ENCODE peak calls at places on chromosomes 13 and 19, in ten cellular contexts. G is fibroblast of mammary gland, T is endothelial cell, A is left lung, Y is thoracic aorta, U is right atrium auricular region, I is heart right ventricle, J is HL-60, H is left ventricle myocardium inferior, L is mammary epithelial cell. E is an unnamed sample.

GRCh38 chr13:31276386-31276785 is 76.6 kb downstream of the B3GLCT start:
- DNase-seq in G (no peak), T (no peak), A (no peak), Y (no peak), U (no peak), I (no peak), J (no peak), H (no peak), L (no peak), E (no peak)

GRCh38 chr13:109922518-109922917 is 136.1 kb upstream of the IRS2 start:
- DNase-seq in G (peak), T (no peak), A (no peak), Y (no peak), U (no peak), I (no peak), J (no peak), H (no peak), L (peak), E (no peak)

GRCh38 chr13:112885782-112886268 is 83.2 kb upstream of the MCF2L start:
- DNase-seq in G (peak), T (peak), A (peak), Y (no peak), U (peak), I (peak), J (no peak), H (peak), L (peak), E (no peak)

GRCh38 chr19:5048091-5048726 is 79.3 kb downstream of the KDM4B start:
- DNase-seq in G (peak), T (peak), A (peak), Y (peak), U (peak), I (peak), J (peak), H (peak), L (peak), E (peak)

GRCh38 chr13:102817907-102818306 is 19.0 kb downstream of the BIVM start:
- DNase-seq in G (no peak), T (no peak), A (no peak), Y (no peak), U (no peak), I (no peak), J (no peak), H (no peak), L (no peak), E (no peak)

GRCh38 chr13:41812851-41813250 is 148.1 kb downstream of the VWA8 start:
- DNase-seq in G (no peak), T (no peak), A (no peak), Y (no peak), U (no peak), I (no peak), J (no peak), H (no peak), L (no peak), E (peak)

GRCh38 chr13:97347255-97347653 is 86.7 kb upstream of the RAP2A start:
- DNase-seq in G (no peak), T (no peak), A (no peak), Y (no peak), U (no peak), I (no peak), J (no peak), H (no peak), L (no peak), E (no peak)

GRCh38 chr13:24851546-24851945 is 87.6 kb downstream of the RNF17 start:
- DNase-seq in G (peak), T (no peak), A (no peak), Y (no peak), U (no peak), I (no peak), J (no peak), H (no peak), L (peak), E (no peak)

GRCh38 chr13:74316531-74316930 is 182.3 kb upstream of the KLF12 start:
- DNase-seq in G (no peak), T (no peak), A (no peak), Y (no peak), U (no peak), I (no peak), J (no peak), H (no peak), L (peak), E (no peak)

GRCh38 chr19:29495971-29496441 is 29.8 kb upstream of the VSTM2B start:
- DNase-seq in G (no peak), T (no peak), A (peak), Y (no peak), U (no peak), I (no peak), J (no peak), H (no peak), L (no peak), E (no peak)

GRCh38 chr13:98494769-98495168 is 82.1 kb downstream of the STK24 start:
- DNase-seq in G (no peak), T (no peak), A (no peak), Y (no peak), U (no peak), I (no peak), J (no peak), H (no peak), L (no peak), E (no peak)

GRCh38 chr19:27843861-27844260 is 1369.1 kb downstream of the UQCRFS1 start:
- DNase-seq in G (no peak), T (no peak), A (no peak), Y (no peak), U (no peak), I (no peak), J (no peak), H (no peak), L (no peak), E (no peak)

GRCh38 chr13:72808917-72809500 is 27.1 kb downstream of the PIBF1 start:
- DNase-seq in G (peak), T (no peak), A (no peak), Y (no peak), U (no peak), I (no peak), J (no peak), H (no peak), L (peak), E (no peak)

GRCh38 chr13:38382946-38383345 is 33.3 kb downstream of the UFM1 start:
- DNase-seq in G (no peak), T (no peak), A (no peak), Y (no peak), U (no peak), I (no peak), J (no peak), H (no peak), L (no peak), E (no peak)

GRCh38 chr13:23348270-23349126 is 85.0 kb downstream of the SACS start:
- DNase-seq in G (peak), T (no peak), A (no peak), Y (no peak), U (no peak), I (no peak), J (no peak), H (no peak), L (no peak), E (no peak)
- TF ChIP-seq CTCF in G (no peak), T (no peak), A (no peak), Y (no peak), U (peak), I (no peak), J (no peak), H (peak), L (no peak), E (no peak)

GRCh38 chr13:76885203-76886004 is 801 bp downstream of the KCTD12 start:
- DNase-seq in G (peak), T (peak), A (peak), Y (no peak), U (peak), I (peak), J (peak), H (peak), L (peak), E (peak)
- TF ChIP-seq CTCF in G (peak), T (no peak), A (no peak), Y (peak), U (peak), I (peak), J (peak), H (peak), L (peak), E (peak)

GRCh38 chr19:1262687-1263123 is 6.4 kb upstream of the CIRBP start:
- DNase-seq in G (no peak), T (no peak), A (no peak), Y (no peak), U (no peak), I (no peak), J (no peak), H (no peak), L (no peak), E (no peak)

GRCh38 chr19:1259873-1260748 is 9.0 kb upstream of the CIRBP start:
- DNase-seq in G (no peak), T (no peak), A (peak), Y (no peak), U (no peak), I (no peak), J (no peak), H (no peak), L (no peak), E (peak)

GRCh38 chr19:1260749-1261511 is 8.2 kb upstream of the CIRBP start:
- DNase-seq in G (peak), T (peak), A (peak), Y (no peak), U (peak), I (peak), J (peak), H (peak), L (peak), E (peak)

GRCh38 chr19:1261863-1262686 is 7.1 kb upstream of the CIRBP start:
- DNase-seq in G (peak), T (no peak), A (peak), Y (peak), U (no peak), I (peak), J (no peak), H (peak), L (no peak), E (peak)

DNA sequence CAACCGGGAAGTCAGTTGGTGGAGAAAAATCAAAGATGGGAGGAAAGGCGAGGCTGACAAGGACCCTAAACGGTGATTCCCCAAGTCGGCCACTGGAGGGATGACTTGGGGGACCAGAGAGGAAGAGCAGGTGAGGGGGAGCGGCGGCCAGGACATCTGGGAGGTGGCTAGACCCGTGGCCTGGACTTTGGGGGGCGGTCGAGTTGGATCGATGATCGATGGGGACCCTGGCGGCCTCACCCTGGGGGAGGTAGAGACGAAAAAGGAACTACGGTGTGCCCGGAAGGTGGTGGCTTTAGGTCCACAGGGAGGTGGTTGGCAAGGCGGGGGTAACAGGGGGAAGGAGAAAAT is 7.6 kb upstream of the CIRBP start:
- DNase-seq in G (no peak), T (no peak), A (no peak), Y (no peak), U (no peak), I (no peak), J (peak), H (no peak), L (no peak), E (no peak)
- TF ChIP-seq CTCF in G (no peak), T (peak), A (no peak), Y (no peak), U (no peak), I (no peak), J (no peak), H (peak), L (peak), E (no peak)

DNA sequence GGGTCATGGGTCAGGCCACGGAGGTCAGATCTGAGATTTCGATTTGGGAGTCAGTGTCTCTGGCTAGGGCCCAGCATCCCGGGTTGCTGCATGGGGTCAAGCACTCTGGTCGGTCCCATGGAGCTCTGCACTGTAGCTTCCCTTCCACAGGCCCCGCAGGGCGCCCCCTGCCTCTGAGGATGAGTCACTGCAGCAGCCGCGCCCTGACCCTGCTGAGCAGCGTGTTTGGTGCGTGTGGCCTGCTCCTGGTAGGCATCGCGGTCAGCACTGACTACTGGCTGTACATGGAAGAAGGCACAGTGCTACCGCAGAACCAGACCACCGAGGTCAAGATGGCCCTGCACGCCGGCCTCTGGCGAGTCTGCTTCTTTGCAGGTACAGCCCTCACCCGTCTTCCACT is 3.6 kb downstream of the CACNG7 start:
- DNase-seq in G (no peak), T (peak), A (peak), Y (no peak), U (no peak), I (no peak), J (no peak), H (no peak), L (no peak), E (peak)
- TF ChIP-seq CTCF in G (peak), T (peak), A (no peak), Y (no peak), U (no peak), I (peak), J (no peak), H (peak), L (no peak), E (peak)

GRCh38 chr19:50250450-50251136 is 47.2 kb downstream of the MYH14 start:
- DNase-seq in G (no peak), T (no peak), A (no peak), Y (no peak), U (no peak), I (no peak), J (no peak), H (no peak), L (no peak), E (no peak)
- TF ChIP-seq CTCF in G (no peak), T (no peak), A (no peak), Y (no peak), U (no peak), I (no peak), J (no peak), H (no peak), L (no peak), E (no peak)

GRCh38 chr19:19404879-19405860 is at the start of gene GATAD2A:
- DNase-seq in G (peak), T (peak), A (peak), Y (peak), U (peak), I (peak), J (peak), H (peak), L (peak), E (peak)
- TF ChIP-seq CTCF in G (no peak), T (no peak), A (no peak), Y (peak), U (peak), I (peak), J (peak), H (peak), L (peak), E (peak)

GRCh38 chr13:113947321-113948033 is 26.4 kb downstream of the C13orf46 start:
- DNase-seq in G (peak), T (no peak), A (peak), Y (peak), U (no peak), I (no peak), J (no peak), H (peak), L (peak), E (no peak)
- TF ChIP-seq CTCF in G (peak), T (no peak), A (peak), Y (peak), U (peak), I (peak), J (no peak), H (peak), L (peak), E (peak)

GRCh38 chr19:40598918-40599307 is 2.3 kb upstream of the LTBP4 start:
- DNase-seq in G (no peak), T (no peak), A (no peak), Y (no peak), U (no peak), I (no peak), J (no peak), H (no peak), L (no peak), E (no peak)

GRCh38 chr19:40599331-40600085 is 1.7 kb upstream of the LTBP4 start:
- DNase-seq in G (no peak), T (no peak), A (no peak), Y (no peak), U (no peak), I (peak), J (no peak), H (no peak), L (no peak), E (no peak)

GRCh38 chr19:40600086-40600917 is 867 bp upstream of the LTBP4 start:
- DNase-seq in G (no peak), T (no peak), A (peak), Y (no peak), U (no peak), I (peak), J (no peak), H (peak), L (no peak), E (no peak)

GRCh38 chr19:40603071-40603718 is 2.0 kb downstream of the LTBP4 start:
- DNase-seq in G (no peak), T (no peak), A (no peak), Y (no peak), U (no peak), I (no peak), J (no peak), H (no peak), L (peak), E (no peak)

DNA sequence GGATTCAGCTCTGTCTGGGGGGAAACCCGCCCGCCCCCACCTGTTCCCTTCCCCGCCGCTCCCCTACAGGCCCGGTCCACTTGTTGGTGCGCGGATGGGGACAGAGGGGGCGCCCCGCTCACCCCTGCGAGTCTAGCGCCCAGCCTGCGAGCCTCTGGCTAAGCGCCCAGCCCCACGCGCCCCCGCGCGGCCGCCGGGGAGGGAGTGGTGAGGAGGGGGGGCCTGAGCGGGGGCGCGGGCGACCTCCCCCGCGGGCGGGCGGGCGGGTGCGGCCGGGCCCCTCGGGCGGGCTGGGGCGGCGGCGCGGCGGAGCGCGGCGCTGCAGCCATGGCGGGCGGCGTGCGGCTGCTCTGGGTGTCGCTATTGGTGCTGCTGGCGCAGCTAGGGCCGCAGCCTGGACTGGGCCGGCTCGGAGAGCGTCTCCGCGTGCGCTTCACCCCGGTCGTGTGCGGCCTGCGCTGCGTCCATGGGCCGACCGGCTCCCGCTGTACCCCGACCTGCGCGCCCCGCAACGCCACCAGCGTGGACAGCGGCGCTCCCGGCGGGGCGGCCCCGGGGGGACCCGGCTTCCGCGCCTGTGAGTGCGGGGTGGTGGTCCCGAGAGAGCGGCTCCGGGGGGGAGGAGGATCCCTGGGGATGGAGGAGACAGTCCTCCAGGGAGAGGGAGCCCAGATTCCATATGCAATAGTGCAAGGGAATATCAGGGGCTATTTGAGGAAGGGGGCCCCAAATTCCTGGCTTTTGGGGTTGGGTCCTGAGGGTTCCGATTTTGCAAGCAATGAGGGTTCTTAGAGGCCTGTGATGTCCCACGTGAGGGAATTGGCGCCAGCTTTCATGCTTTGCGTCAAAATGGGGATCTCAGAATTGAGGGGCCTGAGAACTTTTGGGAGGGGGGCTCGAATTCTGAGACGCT is at the start of gene LTBP4:
- DNase-seq in G (no peak), T (peak), A (peak), Y (no peak), U (no peak), I (peak), J (no peak), H (peak), L (no peak), E (no peak)
- TF ChIP-seq CTCF in G (no peak), T (no peak), A (no peak), Y (peak), U (peak), I (no peak), J (no peak), H (peak), L (peak), E (peak)